ENCODE peak calls at places on chromosomes 2 and 18, in four cellular contexts. A, R, Y and L are unnamed samples.

GRCh38 chr2:68466361-68466777 is 725 bp downstream of the FBXO48 start:
- DNase-seq in A (no peak), R (peak), Y (peak), L (no peak)

GRCh38 chr18:46356278-46357033 is 252.3 kb downstream of the HAUS1 start:
- DNase-seq in Y (no peak), A (no peak), R (no peak), L (no peak)

GRCh38 chr18:49561127-49561376 is 805 bp upstream of the LIPG start:
- DNase-seq in Y (peak), R (no peak), A (peak), L (no peak)

GRCh38 chr18:49843131-49843530 is 29.8 kb upstream of the ACAA2 start:
- DNase-seq in R (no peak), Y (no peak), A (no peak), L (no peak)

GRCh38 chr2:181176540-181176939 is 196.1 kb downstream of the UBE2E3 start:
- DNase-seq in Y (no peak), A (no peak), R (no peak), L (no peak)

GRCh38 chr2:19895535-19895934 is 6.2 kb downstream of the TTC32 start:
- DNase-seq in A (no peak), Y (no peak), R (no peak), L (no peak)

GRCh38 chr18:27005589-27005988 is 140.1 kb upstream of the AQP4 start:
- DNase-seq in Y (peak), A (peak), R (peak), L (no peak)

GRCh38 chr18:57627488-57627887 is 5.9 kb upstream of the NARS1 start:
- DNase-seq in A (no peak), R (peak), Y (peak), L (no peak)

GRCh38 chr2:62142054-62142453 is 53.9 kb upstream of the B3GNT2 start:
- DNase-seq in R (no peak), A (no peak), Y (no peak), L (no peak)

GRCh38 chr2:20524412-20525040 is 77.7 kb downstream of the RHOB start:
- DNase-seq in R (peak), A (no peak), Y (no peak), L (peak)

GRCh38 chr2:73078457-73079411 is 7.2 kb upstream of the SFXN5 start:
- DNase-seq in A (no peak), Y (no peak), R (no peak), L (no peak)

GRCh38 chr2:128491845-128492244 is 173.2 kb upstream of the HS6ST1 start:
- DNase-seq in R (no peak), A (no peak), Y (no peak), L (no peak)

GRCh38 chr2:2664989-2665833 is 334.1 kb upstream of the MYT1L start:
- DNase-seq in A (no peak), Y (peak), R (no peak), L (no peak)

GRCh38 chr2:9696731-9697130 is 65.9 kb upstream of the YWHAQ start:
- DNase-seq in A (no peak), Y (no peak), R (no peak), L (no peak)

GRCh38 chr2:142088058-142088568 is 42.7 kb downstream of the LRP1B start:
- DNase-seq in Y (no peak), R (no peak), A (no peak), L (no peak)

GRCh38 chr2:75140288-75140687 is 59.0 kb downstream of the TACR1 start:
- DNase-seq in A (no peak), R (no peak), Y (no peak), L (peak)

GRCh38 chr2:68359889-68360288 is 5.2 kb upstream of the PLEK start:
- DNase-seq in Y (no peak), R (no peak), A (no peak), L (no peak)

GRCh38 chr2:224574423-224575084 is 10.6 kb downstream of the CUL3 start:
- DNase-seq in Y (no peak), R (peak), A (no peak), L (no peak)

GRCh38 chr2:236668531-236668969 is 98.9 kb downstream of the ACKR3 start:
- DNase-seq in A (no peak), Y (no peak), R (no peak), L (no peak)